ENCODE peak calls at places on chromosomes 6 and 20, in ten cellular contexts. One of them, this sample, is unnamed.
A peak's percentile ranks its signal among the peaks of the same experiment; 100 is the strongest.

GRCh38 chr6:128655978-128656498 is 135.6 kb upstream of the PTPRK start:
- DNase-seq in ovary: no peak
- DNase-seq in stomach: no peak
- DNase-seq in esophagus muscularis mucosa: no peak
- DNase-seq in transverse colon: no peak
- DNase-seq in SK-N-SH: no peak
- DNase-seq in upper lobe of left lung: no peak
- DNase-seq in A549: peak; percentile 49
- DNase-seq in suprapubic skin: no peak
- DNase-seq in sigmoid colon: no peak
- DNase-seq in this sample: no peak

GRCh38 chr6:31687321-31687720 is 6.5 kb upstream of the LY6G5C start:
- DNase-seq in ovary: no peak
- DNase-seq in sigmoid colon: no peak
- DNase-seq in upper lobe of left lung: no peak
- DNase-seq in esophagus muscularis mucosa: no peak
- DNase-seq in suprapubic skin: no peak
- DNase-seq in stomach: no peak
- DNase-seq in transverse colon: no peak
- DNase-seq in A549: no peak
- DNase-seq in SK-N-SH: peak; percentile 15
- DNase-seq in this sample: no peak

GRCh38 chr20:48826883-48827771 is 672 bp downstream of the PREX1 start:
- DNase-seq in sigmoid colon: no peak
- DNase-seq in transverse colon: peak; percentile 19
- DNase-seq in A549: peak; percentile 54
- DNase-seq in suprapubic skin: no peak
- DNase-seq in upper lobe of left lung: no peak
- DNase-seq in ovary: no peak
- DNase-seq in esophagus muscularis mucosa: no peak
- DNase-seq in SK-N-SH: peak; percentile 64
- DNase-seq in stomach: peak; percentile 37
- DNase-seq in this sample: no peak

GRCh38 chr6:14089224-14089623 is 28.3 kb upstream of the CD83 start:
- DNase-seq in suprapubic skin: no peak
- DNase-seq in esophagus muscularis mucosa: no peak
- DNase-seq in A549: no peak
- DNase-seq in SK-N-SH: no peak
- DNase-seq in sigmoid colon: no peak
- DNase-seq in stomach: no peak
- DNase-seq in upper lobe of left lung: no peak
- DNase-seq in ovary: no peak
- DNase-seq in transverse colon: no peak
- DNase-seq in this sample: no peak

GRCh38 chr6:15630202-15630601 is 32.6 kb downstream of the DTNBP1 start:
- DNase-seq in SK-N-SH: no peak
- DNase-seq in suprapubic skin: no peak
- DNase-seq in A549: no peak
- DNase-seq in esophagus muscularis mucosa: no peak
- DNase-seq in ovary: no peak
- DNase-seq in stomach: no peak
- DNase-seq in upper lobe of left lung: no peak
- DNase-seq in sigmoid colon: no peak
- DNase-seq in transverse colon: no peak
- DNase-seq in this sample: no peak

GRCh38 chr20:17875106-17875980 is 93.3 kb downstream of the SNX5 start:
- DNase-seq in stomach: peak; percentile 96
- DNase-seq in A549: peak; percentile 69
- DNase-seq in esophagus muscularis mucosa: no peak
- DNase-seq in ovary: peak; percentile 95
- DNase-seq in SK-N-SH: no peak
- DNase-seq in upper lobe of left lung: peak; percentile 90
- DNase-seq in sigmoid colon: peak; percentile 95
- DNase-seq in suprapubic skin: peak; percentile 91
- DNase-seq in transverse colon: peak; percentile 96
- DNase-seq in this sample: peak; percentile 74

GRCh38 chr6:34887753-34888440 is at the start of gene TAF11:
- DNase-seq in transverse colon: peak; percentile 95
- DNase-seq in A549: peak; percentile 91
- DNase-seq in ovary: peak; percentile 93
- DNase-seq in upper lobe of left lung: peak; percentile 95
- DNase-seq in SK-N-SH: peak; percentile 86
- DNase-seq in suprapubic skin: peak; percentile 96
- DNase-seq in esophagus muscularis mucosa: peak; percentile 98
- DNase-seq in stomach: peak; percentile 96
- DNase-seq in sigmoid colon: peak; percentile 97
- DNase-seq in this sample: peak; percentile 97

GRCh38 chr6:159184559-159184958 is 15.4 kb downstream of the FNDC1 start:
- DNase-seq in stomach: no peak
- DNase-seq in SK-N-SH: no peak
- DNase-seq in suprapubic skin: no peak
- DNase-seq in upper lobe of left lung: no peak
- DNase-seq in esophagus muscularis mucosa: no peak
- DNase-seq in A549: no peak
- DNase-seq in transverse colon: no peak
- DNase-seq in ovary: no peak
- DNase-seq in sigmoid colon: no peak
- DNase-seq in this sample: no peak

GRCh38 chr6:169574420-169574819 is 127.4 kb downstream of the WDR27 start:
- DNase-seq in stomach: no peak
- DNase-seq in upper lobe of left lung: no peak
- DNase-seq in transverse colon: no peak
- DNase-seq in A549: no peak
- DNase-seq in ovary: no peak
- DNase-seq in suprapubic skin: no peak
- DNase-seq in SK-N-SH: no peak
- DNase-seq in sigmoid colon: no peak
- DNase-seq in esophagus muscularis mucosa: no peak
- DNase-seq in this sample: no peak

GRCh38 chr6:39104528-39104927 is 10.5 kb downstream of the SAYSD1 start:
- DNase-seq in sigmoid colon: no peak
- DNase-seq in suprapubic skin: no peak
- DNase-seq in esophagus muscularis mucosa: no peak
- DNase-seq in upper lobe of left lung: peak; percentile 58
- DNase-seq in stomach: no peak
- DNase-seq in A549: no peak
- DNase-seq in ovary: no peak
- DNase-seq in SK-N-SH: no peak
- DNase-seq in transverse colon: no peak
- DNase-seq in this sample: no peak

GRCh38 chr6:110566346-110567125 is 90.1 kb upstream of the SLC22A16 start:
- DNase-seq in suprapubic skin: no peak
- DNase-seq in upper lobe of left lung: no peak
- DNase-seq in A549: no peak
- DNase-seq in stomach: no peak
- DNase-seq in ovary: no peak
- DNase-seq in esophagus muscularis mucosa: no peak
- DNase-seq in SK-N-SH: no peak
- DNase-seq in transverse colon: peak; percentile 48
- DNase-seq in sigmoid colon: no peak
- DNase-seq in this sample: no peak

GRCh38 chr20:33072813-33073212 is 6.6 kb upstream of the BPIFB4 start:
- DNase-seq in esophagus muscularis mucosa: no peak
- DNase-seq in sigmoid colon: no peak
- DNase-seq in ovary: no peak
- DNase-seq in A549: no peak
- DNase-seq in transverse colon: no peak
- DNase-seq in stomach: no peak
- DNase-seq in SK-N-SH: no peak
- DNase-seq in suprapubic skin: no peak
- DNase-seq in upper lobe of left lung: no peak
- DNase-seq in this sample: no peak

GRCh38 chr6:89952696-89953095 is 58.4 kb downstream of the GJA10 start:
- DNase-seq in SK-N-SH: no peak
- DNase-seq in stomach: no peak
- DNase-seq in suprapubic skin: no peak
- DNase-seq in esophagus muscularis mucosa: no peak
- DNase-seq in A549: no peak
- DNase-seq in transverse colon: peak; percentile 12
- DNase-seq in upper lobe of left lung: peak; percentile 44
- DNase-seq in sigmoid colon: no peak
- DNase-seq in ovary: no peak
- DNase-seq in this sample: no peak

GRCh38 chr6:29791786-29792122 is 35.9 kb upstream of the HLA-G start:
- DNase-seq in ovary: no peak
- DNase-seq in esophagus muscularis mucosa: no peak
- DNase-seq in transverse colon: no peak
- DNase-seq in suprapubic skin: no peak
- DNase-seq in upper lobe of left lung: no peak
- DNase-seq in stomach: no peak
- DNase-seq in SK-N-SH: peak; percentile 14
- DNase-seq in sigmoid colon: no peak
- DNase-seq in A549: no peak
- DNase-seq in this sample: no peak

GRCh38 chr6:3390698-3391097 is 66.2 kb downstream of the SLC22A23 start:
- DNase-seq in ovary: no peak
- DNase-seq in SK-N-SH: no peak
- DNase-seq in esophagus muscularis mucosa: no peak
- DNase-seq in stomach: peak; percentile 81
- DNase-seq in upper lobe of left lung: no peak
- DNase-seq in suprapubic skin: peak; percentile 91
- DNase-seq in sigmoid colon: peak; percentile 68
- DNase-seq in transverse colon: peak; percentile 88
- DNase-seq in A549: peak; percentile 12
- DNase-seq in this sample: peak; percentile 88

GRCh38 chr6:128275681-128276080 is 244.7 kb downstream of the PTPRK start:
- DNase-seq in A549: no peak
- DNase-seq in stomach: no peak
- DNase-seq in esophagus muscularis mucosa: no peak
- DNase-seq in SK-N-SH: no peak
- DNase-seq in ovary: no peak
- DNase-seq in transverse colon: no peak
- DNase-seq in sigmoid colon: no peak
- DNase-seq in suprapubic skin: no peak
- DNase-seq in upper lobe of left lung: no peak
- DNase-seq in this sample: no peak

GRCh38 chr6:110468696-110469095 is 7.7 kb downstream of the SLC22A16 start:
- DNase-seq in sigmoid colon: no peak
- DNase-seq in SK-N-SH: no peak
- DNase-seq in ovary: no peak
- DNase-seq in stomach: no peak
- DNase-seq in esophagus muscularis mucosa: peak; percentile 79
- DNase-seq in upper lobe of left lung: no peak
- DNase-seq in A549: no peak
- DNase-seq in transverse colon: no peak
- DNase-seq in suprapubic skin: no peak
- DNase-seq in this sample: no peak

GRCh38 chr20:22723659-22724058 is 139.3 kb upstream of the FOXA2 start:
- DNase-seq in sigmoid colon: no peak
- DNase-seq in transverse colon: no peak
- DNase-seq in suprapubic skin: no peak
- DNase-seq in upper lobe of left lung: no peak
- DNase-seq in ovary: no peak
- DNase-seq in SK-N-SH: no peak
- DNase-seq in A549: peak; percentile 29
- DNase-seq in esophagus muscularis mucosa: no peak
- DNase-seq in stomach: no peak
- DNase-seq in this sample: no peak
- TF ChIP-seq CTCF in sigmoid colon: no peak
- TF ChIP-seq CTCF in transverse colon: no peak
- TF ChIP-seq CTCF in suprapubic skin: no peak
- TF ChIP-seq CTCF in upper lobe of left lung: no peak
- TF ChIP-seq CTCF in ovary: no peak
- TF ChIP-seq CTCF in SK-N-SH: no peak
- TF ChIP-seq CTCF in A549: no peak
- TF ChIP-seq CTCF in esophagus muscularis mucosa: no peak
- TF ChIP-seq CTCF in stomach: no peak
- TF ChIP-seq CTCF in this sample: no peak

DNA sequence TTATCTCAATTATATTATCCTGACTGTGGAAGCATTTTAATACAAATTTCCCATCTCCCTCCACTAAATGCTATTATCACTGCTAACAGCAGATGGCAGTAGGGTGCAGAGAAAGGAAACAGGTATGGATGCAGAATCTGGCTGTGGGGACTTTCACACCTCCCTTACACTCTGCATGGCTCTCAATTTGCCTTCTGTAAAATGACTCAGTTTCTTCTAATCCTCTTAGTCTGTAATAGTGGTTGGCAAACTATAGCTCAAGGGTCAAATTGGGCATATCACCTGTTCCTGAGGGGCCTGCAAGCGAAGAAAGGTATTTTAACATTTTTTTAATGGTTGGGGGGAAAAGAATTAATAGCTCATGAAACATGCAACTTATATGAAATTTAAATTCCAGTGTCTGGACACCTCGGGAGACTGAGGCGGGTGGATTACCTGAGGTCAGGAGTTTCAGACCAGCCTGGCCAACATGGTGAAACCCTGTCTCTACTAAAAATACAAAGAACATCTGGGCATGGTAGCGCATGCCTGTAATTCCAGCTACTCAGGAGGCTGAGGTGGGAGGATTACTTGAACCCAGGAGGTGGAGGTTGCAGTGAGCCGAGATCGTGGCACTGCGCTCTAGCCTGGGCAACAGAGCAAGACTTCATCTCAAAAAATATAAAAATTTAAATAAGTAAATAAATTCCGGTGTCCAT is 83.5 kb downstream of the ZMYND8 start:
- DNase-seq in SK-N-SH: peak; percentile 73
- DNase-seq in stomach: peak; percentile 38
- DNase-seq in sigmoid colon: peak; percentile 71
- DNase-seq in transverse colon: peak; percentile 31
- DNase-seq in upper lobe of left lung: peak; percentile 45
- DNase-seq in A549: peak; percentile 77
- DNase-seq in ovary: peak; percentile 31
- DNase-seq in suprapubic skin: no peak
- DNase-seq in esophagus muscularis mucosa: no peak
- DNase-seq in this sample: no peak
- TF ChIP-seq EP300 in SK-N-SH: no peak
- TF ChIP-seq EP300 in stomach: no peak
- TF ChIP-seq EP300 in sigmoid colon: no peak
- TF ChIP-seq EP300 in transverse colon: no peak
- TF ChIP-seq EP300 in upper lobe of left lung: no peak
- TF ChIP-seq EP300 in A549: no peak
- TF ChIP-seq EP300 in ovary: no peak
- TF ChIP-seq EP300 in suprapubic skin: no peak
- TF ChIP-seq EP300 in esophagus muscularis mucosa: no peak
- TF ChIP-seq EP300 in this sample: no peak

GRCh38 chr6:84752118-84752850 is 12.1 kb downstream of the TBX18 start:
- DNase-seq in suprapubic skin: no peak
- DNase-seq in transverse colon: no peak
- DNase-seq in A549: peak; percentile 28
- DNase-seq in upper lobe of left lung: no peak
- DNase-seq in esophagus muscularis mucosa: no peak
- DNase-seq in ovary: no peak
- DNase-seq in sigmoid colon: no peak
- DNase-seq in stomach: no peak
- DNase-seq in SK-N-SH: no peak
- DNase-seq in this sample: no peak
- TF ChIP-seq CTCF in suprapubic skin: no peak
- TF ChIP-seq CTCF in transverse colon: no peak
- TF ChIP-seq CTCF in A549: no peak
- TF ChIP-seq CTCF in upper lobe of left lung: no peak
- TF ChIP-seq CTCF in esophagus muscularis mucosa: no peak
- TF ChIP-seq CTCF in ovary: no peak
- TF ChIP-seq CTCF in sigmoid colon: no peak
- TF ChIP-seq CTCF in stomach: no peak
- TF ChIP-seq CTCF in SK-N-SH: peak; percentile 37
- TF ChIP-seq CTCF in this sample: no peak

DNA sequence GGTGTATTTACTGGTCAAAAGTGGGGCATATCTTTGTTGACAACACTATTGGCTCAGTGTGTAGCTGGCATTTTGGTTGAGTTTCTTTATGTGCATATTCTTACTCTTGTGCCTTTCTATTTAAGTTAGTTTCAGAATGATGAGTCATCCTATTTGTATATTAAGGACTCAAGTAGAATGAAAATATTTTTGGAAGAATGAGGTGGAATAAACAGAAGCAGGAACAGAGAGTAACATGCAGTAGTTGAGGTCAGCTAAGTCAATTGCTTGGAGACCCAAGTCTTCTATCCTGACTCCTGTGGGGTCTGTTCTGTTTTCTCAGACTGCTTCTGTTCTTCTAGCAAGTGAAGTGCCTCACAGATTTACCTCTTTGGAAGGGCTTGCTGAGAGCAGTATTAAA is 324.2 kb downstream of the QKI start:
- DNase-seq in upper lobe of left lung: no peak
- DNase-seq in transverse colon: no peak
- DNase-seq in sigmoid colon: no peak
- DNase-seq in stomach: no peak
- DNase-seq in SK-N-SH: no peak
- DNase-seq in esophagus muscularis mucosa: no peak
- DNase-seq in ovary: no peak
- DNase-seq in A549: no peak
- DNase-seq in suprapubic skin: no peak
- DNase-seq in this sample: no peak
- TF ChIP-seq EP300 in upper lobe of left lung: no peak
- TF ChIP-seq EP300 in transverse colon: no peak
- TF ChIP-seq EP300 in sigmoid colon: no peak
- TF ChIP-seq EP300 in stomach: no peak
- TF ChIP-seq EP300 in SK-N-SH: no peak
- TF ChIP-seq EP300 in esophagus muscularis mucosa: no peak
- TF ChIP-seq EP300 in ovary: no peak
- TF ChIP-seq EP300 in A549: no peak
- TF ChIP-seq EP300 in suprapubic skin: no peak
- TF ChIP-seq EP300 in this sample: no peak